ENCODE peak calls at places on chromosome 1, in seven cellular contexts. Q is H9, U is mesendoderm, N is H1, H is mesenchymal stem cell, B is IMR-90, D is trophoblast cell. R is an unnamed sample.

GRCh38 chr1:48777219-48777895 is 666 bp upstream of the BEND5 start:
- DNase-seq in N (peak; percentile 46), U (peak; percentile 32), B (no peak), D (peak; percentile 20), H (no peak), Q (peak; percentile 34), R (peak; percentile 26)

GRCh38 chr1:109620396-109620817 is 770 bp downstream of the AMPD2 start:
- DNase-seq in B (peak; percentile 62), D (peak; percentile 31), N (no peak), U (peak; percentile 67), Q (peak; percentile 49), H (peak; percentile 85), R (no peak)

GRCh38 chr1:156319664-156320063 is 18.4 kb downstream of the CCT3 start:
- DNase-seq in B (peak; percentile 34), Q (no peak), H (peak; percentile 60), N (no peak), U (peak; percentile 22), D (no peak), R (no peak)

GRCh38 chr1:155326659-155327058 is 6.0 kb downstream of the RUSC1 start:
- DNase-seq in N (no peak), D (no peak), H (no peak), U (no peak), Q (no peak), B (no peak), R (no peak)

GRCh38 chr1:96581786-96582185 is 139.8 kb upstream of the PTBP2 start:
- DNase-seq in B (no peak), U (no peak), N (no peak), H (no peak), D (no peak), Q (no peak), R (no peak)

GRCh38 chr1:201790261-201790660 is 38.7 kb upstream of the IPO9 start:
- DNase-seq in H (peak; percentile 71), N (no peak), Q (no peak), D (no peak), B (peak; percentile 63), U (no peak), R (no peak)

GRCh38 chr1:41919131-41919530 is 409 bp upstream of the HIVEP3 start:
- DNase-seq in Q (no peak), U (no peak), N (no peak), D (no peak), H (no peak), B (no peak), R (no peak)

GRCh38 chr1:25795227-25795626 is 4.8 kb upstream of the SELENON start:
- DNase-seq in N (no peak), H (no peak), B (peak; percentile 30), D (no peak), U (no peak), Q (no peak), R (no peak)

GRCh38 chr1:41915786-41916571 is 2.7 kb downstream of the HIVEP3 start:
- DNase-seq in N (no peak), Q (no peak), H (no peak), B (no peak), U (no peak), D (no peak), R (no peak)

GRCh38 chr1:154407021-154407865 is 2.1 kb downstream of the IL6R start:
- DNase-seq in Q (no peak), N (no peak), H (peak; percentile 41), D (no peak), B (no peak), U (no peak), R (no peak)

GRCh38 chr1:17250601-17251000 is 1.7 kb downstream of the PADI3 start:
- DNase-seq in U (no peak), H (no peak), B (no peak), Q (no peak), D (no peak), N (no peak), R (no peak)

GRCh38 chr1:33327587-33328325 is 6.9 kb upstream of the A3GALT2 start:
- DNase-seq in N (no peak), B (peak; percentile 99), Q (no peak), U (no peak), D (peak; percentile 94), H (peak; percentile 96), R (no peak)

GRCh38 chr1:227778401-227778947 is 37.0 kb upstream of the PRSS38 start:
- DNase-seq in U (no peak), B (peak; percentile 61), Q (no peak), N (no peak), H (peak; percentile 10), D (no peak), R (no peak)

GRCh38 chr1:179816196-179816960 is 61.2 kb downstream of the TOR1AIP2 start:
- DNase-seq in H (no peak), B (peak; percentile 21), U (no peak), N (no peak), Q (no peak), D (no peak), R (no peak)

GRCh38 chr1:206002833-206003532 is at the start of gene RAB7B:
- DNase-seq in D (peak; percentile 71), B (peak; percentile 76), U (no peak), Q (peak; percentile 36), H (peak; percentile 83), N (peak; percentile 41), R (no peak)

GRCh38 chr1:232769718-232770117 is 35.5 kb upstream of the MAP10 start:
- DNase-seq in H (no peak), N (no peak), Q (no peak), U (no peak), B (no peak), D (no peak), R (no peak)

GRCh38 chr1:227042292-227042691 is 102.2 kb downstream of the COQ8A start:
- DNase-seq in Q (no peak), H (no peak), D (no peak), U (no peak), B (no peak), N (no peak), R (no peak)

GRCh38 chr1:154493276-154493675 is 8.7 kb upstream of the TDRD10 start:
- DNase-seq in U (peak; percentile 71), D (no peak), B (no peak), H (no peak), N (no peak), Q (peak; percentile 45), R (no peak)

GRCh38 chr1:58619286-58620054 is 42.4 kb upstream of the TACSTD2 start:
- DNase-seq in Q (no peak), H (no peak), N (no peak), U (no peak), B (no peak), D (no peak), R (no peak)

GRCh38 chr1:34898220-34898820 is 31.1 kb downstream of the DLGAP3 start:
- DNase-seq in Q (no peak), U (no peak), D (no peak), H (no peak), B (no peak), N (peak; percentile 3), R (no peak)

GRCh38 chr1:58975888-58976287 is 192.0 kb upstream of the JUN start:
- DNase-seq in B (peak; percentile 8), D (no peak), H (peak; percentile 38), Q (no peak), U (no peak), N (no peak), R (no peak)

GRCh38 chr1:174990382-174990999 is 9.3 kb upstream of the CACYBP start:
- DNase-seq in U (no peak), B (peak; percentile 61), N (no peak), D (no peak), Q (no peak), H (peak; percentile 51), R (no peak)

GRCh38 chr1:4551706-4552105 is 102.7 kb upstream of the AJAP1 start:
- DNase-seq in U (no peak), H (no peak), B (no peak), Q (no peak), N (no peak), D (no peak), R (no peak)

GRCh38 chr1:4553761-4554160 is 100.6 kb upstream of the AJAP1 start:
- DNase-seq in B (no peak), D (no peak), N (no peak), U (no peak), H (no peak), Q (no peak), R (no peak)

GRCh38 chr1:4554291-4554865 is 100.0 kb upstream of the AJAP1 start:
- DNase-seq in N (no peak), B (no peak), H (no peak), D (no peak), U (no peak), Q (no peak), R (no peak)

GRCh38 chr1:4549933-4550332 is 104.5 kb upstream of the AJAP1 start:
- DNase-seq in N (no peak), D (no peak), Q (no peak), U (peak; percentile 23), B (no peak), H (no peak), R (peak; percentile 57)
- H3K18ac ChIP-seq in N (no peak overlapping the region), D (no peak overlapping the region), Q (no peak overlapping the region), U (no peak overlapping the region), B (no peak overlapping the region), H (no peak overlapping the region), R (no peak overlapping the region)

DNA sequence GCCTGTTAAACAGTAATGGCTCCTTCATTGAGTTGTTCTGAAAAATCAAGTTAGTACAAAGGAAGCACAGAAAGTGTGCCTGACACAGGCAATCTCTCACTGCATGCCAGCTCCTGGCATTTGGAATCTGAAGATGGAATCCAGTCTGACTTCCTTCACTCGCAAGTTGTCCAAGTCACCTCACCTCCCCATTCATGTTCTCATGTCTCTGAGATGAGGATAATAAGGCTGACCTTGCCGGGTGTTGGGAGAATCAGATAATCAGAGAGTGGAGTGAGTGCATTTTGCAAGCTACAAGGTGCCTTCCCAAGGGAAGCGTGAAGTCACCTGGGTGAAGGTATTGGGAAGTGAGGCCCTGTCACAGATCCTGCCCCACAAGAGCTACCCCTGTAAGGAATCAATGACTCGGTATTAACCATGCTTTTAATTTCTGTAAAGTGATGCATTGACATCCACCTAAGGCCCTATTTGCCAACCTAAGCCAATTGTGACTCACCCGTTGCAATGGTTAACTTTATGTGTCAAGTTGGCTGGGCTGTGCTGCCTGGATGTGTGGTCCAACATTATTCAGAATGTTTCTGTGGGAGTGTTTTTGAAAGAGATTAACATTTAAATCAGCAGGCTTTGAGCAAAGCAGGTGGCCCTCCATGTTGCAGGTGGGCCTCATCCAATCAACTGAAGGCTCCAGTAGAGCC is 62.4 kb upstream of the TARBP1 start:
- DNase-seq in H (peak; percentile 41), B (peak; percentile 62), U (no peak), Q (no peak), D (peak; percentile 32), N (no peak), R (no peak)
- H3K4me2 ChIP-seq in H (no peak overlapping the region), B (no peak overlapping the region), U (no peak overlapping the region), Q (no peak overlapping the region), D (no peak overlapping the region), N (no peak overlapping the region), R (no peak overlapping the region)

GRCh38 chr1:164836614-164837018 is 277.6 kb downstream of the PBX1 start:
- DNase-seq in Q (no peak), N (no peak), D (no peak), B (no peak), H (no peak), U (no peak), R (no peak)
- H3K18ac ChIP-seq in Q (no peak overlapping the region), N (no peak overlapping the region), D (no peak overlapping the region), B (no peak overlapping the region), H (no peak overlapping the region), U (no peak overlapping the region), R (no peak overlapping the region)

GRCh38 chr1:12433323-12434053 is 184.5 kb downstream of the DHRS3 start:
- DNase-seq in Q (peak; percentile 33), U (peak; percentile 94), B (peak; percentile 67), N (peak; percentile 52), H (peak; percentile 27), D (no peak), R (peak; percentile 56)
- H3K4me2 ChIP-seq in Q (no peak overlapping the region), U (no peak overlapping the region), B (no peak overlapping the region), N (no peak overlapping the region), H (no peak overlapping the region), D (no peak overlapping the region), R (no peak overlapping the region)

R was measured in neuronal stem cell.